ENCODE peak calls at places on chromosome 15, in five cellular contexts. U is transverse colon, G is IMR-90, T is esophagus squamous epithelium, F is upper lobe of left lung. X is an unnamed sample.

GRCh38 chr15:99438691-99439523 is 126.9 kb upstream of the MEF2A start:
- DNase-seq in T (no peak), G (no peak), U (peak), F (peak), X (peak)

GRCh38 chr15:78405336-78405924 is 32.6 kb upstream of the IREB2 start:
- DNase-seq in T (no peak), G (no peak), U (no peak), F (peak), X (no peak)

GRCh38 chr15:98713585-98714001 is 65.3 kb downstream of the IGF1R start:
- DNase-seq in F (no peak), U (peak), T (no peak), G (no peak), X (no peak)

GRCh38 chr15:28086175-28086703 is 12.9 kb downstream of the OCA2 start:
- DNase-seq in G (peak), F (no peak), T (no peak), U (peak), X (no peak)

GRCh38 chr15:71390101-71390500 is 274.8 kb downstream of the THSD4 start:
- DNase-seq in F (no peak), U (no peak), T (no peak), G (no peak), X (no peak)

GRCh38 chr15:85748729-85749128 is 46.0 kb downstream of the KLHL25 start:
- DNase-seq in U (no peak), T (no peak), F (peak), G (no peak), X (peak)

GRCh38 chr15:25543156-25543555 is 104.3 kb upstream of the UBE3A start:
- DNase-seq in F (no peak), T (no peak), G (peak), U (peak), X (peak)

GRCh38 chr15:66615846-66616245 is 50.0 kb upstream of the LCTL start:
- DNase-seq in T (no peak), G (no peak), U (no peak), F (no peak), X (no peak)

GRCh38 chr15:57281357-57281756 is 94.9 kb upstream of the CGNL1 start:
- DNase-seq in F (peak), U (no peak), T (no peak), G (no peak), X (no peak)

GRCh38 chr15:85955501-85956391 is 123.9 kb upstream of the AGBL1 start:
- DNase-seq in G (no peak), F (no peak), U (no peak), T (no peak), X (no peak)

GRCh38 chr15:78024141-78024567 is 53.4 kb downstream of the TBC1D2B start:
- DNase-seq in U (no peak), G (peak), F (peak), T (no peak), X (peak)

GRCh38 chr15:71800835-71801745 is 9.3 kb upstream of the NR2E3 start:
- DNase-seq in F (no peak), U (peak), T (no peak), G (peak), X (no peak)

GRCh38 chr15:66294932-66295235 is 1.5 kb downstream of the DIS3L start:
- DNase-seq in U (no peak), T (no peak), G (peak), F (no peak), X (no peak)

GRCh38 chr15:41899854-41900442 is 6.1 kb upstream of the SPTBN5 start:
- DNase-seq in F (no peak), T (no peak), U (no peak), G (no peak), X (no peak)

GRCh38 chr15:96495386-96495785 is 164.9 kb downstream of the NR2F2 start:
- DNase-seq in U (no peak), T (no peak), F (no peak), G (no peak), X (no peak)

GRCh38 chr15:29921130-29921601 is 98.9 kb upstream of the TJP1 start:
- DNase-seq in F (no peak), U (no peak), G (no peak), T (no peak), X (no peak)

GRCh38 chr15:68618339-68619302 is 39.8 kb downstream of the CORO2B start:
- DNase-seq in F (no peak), U (no peak), G (peak), T (no peak), X (no peak)

GRCh38 chr15:81001180-81002003 is 669 bp downstream of the TLNRD1 start:
- DNase-seq in F (peak), U (peak), T (no peak), G (peak), X (peak)
- TF ChIP-seq POLR2A in F (no peak), U (peak), T (peak), G (no peak), X (no peak)

DNA sequence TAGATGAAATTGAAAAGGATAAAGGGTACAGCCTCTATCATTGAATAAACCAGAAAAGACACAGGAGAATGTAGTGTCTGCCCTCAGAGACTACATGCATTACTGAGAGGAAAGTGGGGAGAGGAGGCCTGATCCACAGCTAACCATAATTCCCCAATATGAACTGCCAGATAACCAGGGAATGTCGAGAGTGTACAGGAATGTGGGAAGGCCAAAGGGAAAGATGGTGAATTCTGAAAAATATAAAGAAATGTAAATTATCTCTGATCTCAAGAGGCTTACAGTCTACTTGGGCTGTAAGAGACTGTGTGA is 22.3 kb downstream of the MYO1E start:
- DNase-seq in U (no peak), T (no peak), G (no peak), F (no peak), X (no peak)
- H3K27ac ChIP-seq in U (peak), T (peak), G (peak), F (peak), X (peak)

GRCh38 chr15:92809064-92809879 is 90.9 kb upstream of the CHD2 start:
- DNase-seq in T (peak), U (peak), G (peak), F (peak), X (peak)

GRCh38 chr15:92809880-92810361 is 90.2 kb upstream of the CHD2 start:
- DNase-seq in G (peak), U (peak), F (no peak), T (no peak), X (peak)

GRCh38 chr15:92806763-92807162 is 93.4 kb upstream of the CHD2 start:
- DNase-seq in U (no peak), G (no peak), T (no peak), F (no peak), X (no peak)

GRCh38 chr15:92808611-92809063 is 91.5 kb upstream of the CHD2 start:
- DNase-seq in F (peak), U (no peak), G (peak), T (no peak), X (peak)

DNA sequence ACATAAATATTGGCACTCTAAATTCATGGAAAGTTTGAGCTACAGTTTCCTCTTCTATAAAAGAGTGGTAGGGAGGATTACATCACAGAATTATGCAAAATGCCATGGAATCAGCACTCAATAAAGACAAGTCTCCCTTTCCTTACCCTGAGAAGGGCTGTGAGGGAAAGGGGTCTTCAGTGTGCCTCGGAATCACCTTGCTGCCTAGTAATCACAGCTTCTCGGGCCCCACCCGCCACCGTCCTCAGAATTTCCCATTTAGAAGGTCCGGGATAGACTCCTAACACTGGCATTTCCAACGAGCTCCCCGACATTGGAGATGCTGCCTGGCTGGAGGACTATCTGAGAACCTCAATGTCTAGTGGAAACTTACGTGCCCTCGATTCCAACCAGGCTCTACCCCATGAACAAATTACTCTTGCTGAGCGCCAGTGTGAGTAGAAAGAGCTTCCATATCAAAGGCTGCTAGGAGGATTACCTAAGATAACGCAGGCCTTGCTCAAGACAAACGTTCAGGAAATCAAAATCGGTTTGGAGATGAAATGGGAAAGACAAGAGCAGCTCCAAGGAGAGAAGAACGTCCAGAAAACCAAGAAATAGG is 92.1 kb upstream of the CHD2 start:
- DNase-seq in G (no peak), F (no peak), U (peak), T (no peak), X (no peak)
- TF ChIP-seq POLR2A in G (no peak), F (no peak), U (no peak), T (peak), X (no peak)

GRCh38 chr15:81222007-81222406 is 25.3 kb downstream of the IL16 start:
- DNase-seq in T (no peak), F (no peak), U (no peak), G (no peak), X (no peak)

GRCh38 chr15:81225161-81225671 is 28.5 kb downstream of the IL16 start:
- DNase-seq in T (no peak), F (no peak), G (no peak), U (peak), X (peak)

GRCh38 chr15:81221449-81221848 is 24.8 kb downstream of the IL16 start:
- DNase-seq in U (no peak), T (no peak), G (no peak), F (no peak), X (peak)

GRCh38 chr15:81223346-81223971 is 26.8 kb downstream of the IL16 start:
- DNase-seq in U (no peak), T (no peak), F (no peak), G (no peak), X (no peak)

GRCh38 chr15:81224232-81224631 is 27.6 kb downstream of the IL16 start:
- DNase-seq in F (no peak), G (no peak), T (no peak), U (no peak), X (no peak)
- H3K27ac ChIP-seq in F (no peak), G (no peak), T (peak), U (no peak), X (peak)

GRCh38 chr15:52563499-52564060 is 5.2 kb downstream of the ARPP19 start:
- DNase-seq in U (no peak), T (no peak), F (no peak), G (no peak), X (no peak)

GRCh38 chr15:52569244-52569585 is 385 bp upstream of the ARPP19 start:
- DNase-seq in T (no peak), G (no peak), F (no peak), U (no peak), X (no peak)

GRCh38 chr15:52567886-52568568 is 803 bp downstream of the ARPP19 start:
- DNase-seq in G (peak), F (no peak), U (peak), T (no peak), X (no peak)

GRCh38 chr15:52566889-52567288 is 1.9 kb downstream of the ARPP19 start:
- DNase-seq in U (no peak), F (no peak), G (no peak), T (no peak), X (no peak)

GRCh38 chr15:52568569-52569243 is at the start of gene ARPP19:
- DNase-seq in F (peak), G (peak), T (peak), U (peak), X (peak)
- TF ChIP-seq POLR2A in F (no peak), G (peak), T (peak), U (peak), X (peak)

DNA sequence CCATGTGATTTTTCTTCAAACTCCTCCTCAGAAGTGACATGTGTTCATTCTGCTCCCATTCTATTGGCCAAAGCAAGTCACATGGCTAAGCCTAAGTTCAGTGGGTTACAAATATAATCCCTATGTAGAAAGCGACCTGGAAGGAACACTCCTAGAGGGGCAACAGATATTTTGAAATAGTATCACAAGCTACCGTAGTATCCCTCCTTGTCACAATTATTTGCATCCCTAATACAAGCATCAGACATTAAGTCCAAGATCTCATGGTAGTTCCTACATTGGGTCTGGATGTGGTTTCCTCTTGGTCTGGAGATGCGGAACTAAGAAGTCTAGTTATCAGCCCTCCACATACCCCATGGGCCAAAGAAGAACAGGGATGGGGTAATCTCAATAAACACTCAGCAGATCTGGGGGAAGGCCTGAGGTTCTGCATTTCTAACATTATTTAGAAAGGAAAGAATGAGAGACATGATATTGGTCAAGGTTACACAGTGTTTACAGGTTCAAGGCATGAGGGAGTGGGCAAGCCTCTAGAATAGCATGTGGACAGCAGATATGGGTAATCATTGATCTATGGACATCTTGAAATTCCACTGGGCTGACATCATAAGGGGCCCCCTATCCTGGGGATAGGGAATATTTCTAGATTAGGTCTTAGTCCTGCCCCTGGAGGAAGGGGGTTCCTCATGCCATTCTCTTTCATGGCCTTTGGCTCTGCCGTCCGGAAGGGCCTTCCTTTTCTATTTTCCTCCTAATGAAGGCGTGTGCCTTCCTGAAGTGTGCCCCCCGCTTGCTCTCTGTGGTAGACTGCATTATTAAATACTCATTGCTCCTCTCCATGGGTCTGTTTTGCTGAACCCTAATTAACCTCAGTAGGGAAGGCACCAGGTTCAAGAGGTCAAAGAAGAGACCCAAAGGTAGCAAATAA is 17.8 kb upstream of the ABHD2 start:
- DNase-seq in T (no peak), G (no peak), U (no peak), F (no peak), X (no peak)
- H3K27ac ChIP-seq in T (no peak), G (no peak), U (no peak), F (no peak), X (no peak)